ENCODE peak calls at places on chromosomes 11 and 22, in seven cellular contexts. D is HCT116, W is GM23338, Y is SK-N-SH, U is Panc1, J is K562, P is GM12878. E is an unnamed sample.

GRCh38 chr11:3074912-3075589 is 17.8 kb upstream of the CARS1 start:
- DNase-seq in D (no peak), W (no peak), Y (no peak), U (no peak), J (no peak), P (no peak), E (no peak)

GRCh38 chr11:17978553-17979287 is 34.1 kb downstream of the SERGEF start:
- DNase-seq in D (no peak), W (peak), Y (peak), U (peak), J (peak), P (no peak), E (no peak)

GRCh38 chr11:132318421-132319157 is 948.2 kb downstream of the NTM start:
- DNase-seq in D (no peak), W (no peak), Y (no peak), U (no peak), J (no peak), P (no peak), E (no peak)

GRCh38 chr22:20021196-20022181 is 579 bp downstream of the TANGO2 start:
- DNase-seq in D (no peak), W (no peak), Y (peak), U (no peak), J (peak), P (no peak), E (peak)

GRCh38 chr22:37518509-37519267 is 527 bp downstream of the CARD10 start:
- DNase-seq in D (no peak), W (peak), Y (peak), U (no peak), J (peak), P (no peak), E (no peak)

GRCh38 chr11:74319139-74319538 is 7.7 kb upstream of the P4HA3 start:
- DNase-seq in D (no peak), W (no peak), Y (no peak), U (peak), J (no peak), P (no peak), E (no peak)

GRCh38 chr11:95849087-95849825 is 59.0 kb downstream of the CEP57 start:
- DNase-seq in D (peak), W (peak), Y (peak), U (peak), J (peak), P (no peak), E (peak)

GRCh38 chr22:22021160-22021750 is 38.7 kb upstream of the TOP3B start:
- DNase-seq in D (no peak), W (peak), Y (no peak), U (no peak), J (peak), P (no peak), E (no peak)

GRCh38 chr11:70912226-70912840 is 340.0 kb downstream of the SHANK2 start:
- DNase-seq in D (no peak), W (no peak), Y (no peak), U (no peak), J (no peak), P (no peak), E (no peak)

GRCh38 chr11:61152816-61153592 is 8.2 kb downstream of the VPS37C start:
- DNase-seq in D (no peak), W (no peak), Y (no peak), U (no peak), J (no peak), P (no peak), E (no peak)

GRCh38 chr11:134682577-134682976 is 270.5 kb upstream of the B3GAT1 start:
- DNase-seq in D (no peak), W (no peak), Y (no peak), U (no peak), J (no peak), P (no peak), E (no peak)

GRCh38 chr11:46277313-46277622 is 194 bp upstream of the CREB3L1 start:
- DNase-seq in D (no peak), W (peak), Y (no peak), U (no peak), J (no peak), P (no peak), E (no peak)

GRCh38 chr11:102799656-102800339 is 1.8 kb upstream of the MMP1 start:
- DNase-seq in D (no peak), W (no peak), Y (no peak), U (no peak), J (no peak), P (no peak), E (no peak)

GRCh38 chr11:47856186-47856585 is 8.0 kb upstream of the NUP160 start:
- DNase-seq in D (no peak), W (no peak), Y (no peak), U (no peak), J (no peak), P (no peak), E (no peak)

GRCh38 chr11:9859491-9860305 is 195.8 kb downstream of the SWAP70 start:
- DNase-seq in D (no peak), W (no peak), Y (no peak), U (no peak), J (no peak), P (no peak), E (no peak)

GRCh38 chr11:85076535-85077330 is 550.4 kb downstream of the DLG2 start:
- DNase-seq in D (no peak), W (no peak), Y (no peak), U (no peak), J (no peak), P (no peak), E (no peak)

GRCh38 chr22:28417426-28417825 is 262.2 kb downstream of the TTC28 start:
- DNase-seq in D (no peak), W (no peak), Y (no peak), U (no peak), J (no peak), P (no peak), E (no peak)

GRCh38 chr11:102757823-102758549 is 22.4 kb downstream of the MMP10 start:
- DNase-seq in D (no peak), W (no peak), Y (no peak), U (no peak), J (no peak), P (no peak), E (peak)

GRCh38 chr11:28072321-28072720 is 35.6 kb downstream of the KIF18A start:
- DNase-seq in D (no peak), W (no peak), Y (no peak), U (no peak), J (no peak), P (no peak), E (no peak)

GRCh38 chr11:35927730-35928129 is 16.1 kb upstream of the LDLRAD3 start:
- DNase-seq in D (no peak), W (no peak), Y (no peak), U (no peak), J (no peak), P (no peak), E (peak)

GRCh38 chr22:23685205-23685784 is 5.5 kb upstream of the RGL4 start:
- DNase-seq in D (no peak), W (no peak), Y (no peak), U (no peak), J (peak), P (no peak), E (no peak)

GRCh38 chr22:37661160-37661924 is 2.8 kb downstream of the PDXP start:
- DNase-seq in D (no peak), W (peak), Y (peak), U (no peak), J (no peak), P (no peak), E (no peak)

GRCh38 chr11:68012843-68013610 is 2.9 kb downstream of the ALDH3B1 start:
- DNase-seq in D (peak), W (no peak), Y (no peak), U (no peak), J (no peak), P (no peak), E (no peak)

GRCh38 chr11:99117603-99118002 is 96.9 kb downstream of the CNTN5 start:
- DNase-seq in D (no peak), W (peak), Y (no peak), U (no peak), J (no peak), P (no peak), E (no peak)

DNA sequence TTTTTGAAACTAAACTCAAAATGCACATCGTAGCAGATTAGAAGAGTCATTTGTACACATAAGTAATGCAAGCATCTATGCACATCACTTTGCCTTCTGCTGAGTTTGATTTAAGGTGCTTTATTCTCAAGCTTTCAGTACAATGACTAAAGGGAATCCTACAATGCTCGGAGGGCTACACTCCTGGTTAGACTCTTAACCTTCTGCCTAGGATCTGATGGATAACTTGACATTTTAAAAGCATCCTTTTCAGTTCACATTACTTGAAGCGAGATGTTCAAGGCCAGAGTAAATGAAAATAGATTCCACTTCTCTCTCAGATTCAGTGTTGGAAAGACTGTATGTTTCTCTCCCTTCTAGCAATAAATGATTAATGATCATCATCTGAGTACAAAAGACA is 259.3 kb upstream of the ANO3 start:
- DNase-seq in D (no peak), W (no peak), Y (no peak), U (no peak), J (no peak), P (no peak), E (no peak)
- TF ChIP-seq POLR2AphosphoS5 in D (no peak), W (no peak), Y (no peak), U (no peak), J (no peak), P (no peak), E (no peak)

GRCh38 chr11:76787911-76788596 is 4.9 kb downstream of the TSKU start:
- DNase-seq in D (peak), W (no peak), Y (peak), U (no peak), J (peak), P (no peak), E (no peak)
- H3K27ac ChIP-seq in D (peak), W (no peak), Y (peak), U (peak), J (peak), P (no peak), E (no peak)

GRCh38 chr11:66101055-66101454 is 31.0 kb downstream of the PACS1 start:
- DNase-seq in D (no peak), W (no peak), Y (no peak), U (no peak), J (no peak), P (no peak), E (no peak)

GRCh38 chr11:66104057-66104638 is 34.1 kb downstream of the PACS1 start:
- DNase-seq in D (no peak), W (no peak), Y (no peak), U (no peak), J (no peak), P (no peak), E (no peak)

DNA sequence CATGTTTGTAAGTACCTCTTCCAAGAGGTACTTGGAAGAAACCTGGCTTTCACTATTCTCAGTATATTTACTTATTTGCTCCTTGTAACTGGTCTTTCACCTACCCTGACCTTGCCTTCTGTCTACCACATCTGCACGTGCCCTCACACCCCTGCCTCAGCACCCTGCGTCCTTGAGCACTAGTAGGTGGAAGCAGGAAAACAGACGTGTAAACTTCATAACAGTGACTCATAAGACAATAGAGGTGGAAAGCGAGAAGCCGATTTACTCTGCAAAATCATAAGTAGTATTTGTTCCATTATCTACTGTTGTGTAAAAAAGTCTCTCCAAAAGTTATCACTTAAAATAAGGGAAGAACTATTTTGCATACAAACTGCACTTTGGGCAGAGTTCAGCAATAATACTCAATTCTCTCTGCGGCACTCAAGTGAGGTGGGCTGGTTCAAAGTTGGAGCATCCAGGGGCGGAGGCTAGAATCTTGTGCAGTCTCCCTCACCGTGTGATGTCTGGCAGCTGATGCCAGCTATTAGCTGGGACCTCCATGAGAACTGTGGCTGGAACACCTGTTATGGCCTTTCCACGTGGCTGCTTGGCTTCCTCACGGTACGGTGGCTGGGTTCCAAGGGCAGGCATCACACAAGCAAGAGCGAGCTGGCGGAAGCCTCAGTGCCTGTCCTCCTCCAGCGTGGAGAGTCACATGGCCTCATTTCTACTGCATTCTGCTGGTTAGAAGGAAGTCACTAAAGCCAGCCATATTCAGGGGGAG is 30.4 kb downstream of the PACS1 start:
- DNase-seq in D (no peak), W (peak), Y (peak), U (no peak), J (no peak), P (no peak), E (peak)
- TF ChIP-seq REST in D (no peak), W (no peak), Y (no peak), U (no peak), J (no peak), P (no peak), E (no peak)

DNA sequence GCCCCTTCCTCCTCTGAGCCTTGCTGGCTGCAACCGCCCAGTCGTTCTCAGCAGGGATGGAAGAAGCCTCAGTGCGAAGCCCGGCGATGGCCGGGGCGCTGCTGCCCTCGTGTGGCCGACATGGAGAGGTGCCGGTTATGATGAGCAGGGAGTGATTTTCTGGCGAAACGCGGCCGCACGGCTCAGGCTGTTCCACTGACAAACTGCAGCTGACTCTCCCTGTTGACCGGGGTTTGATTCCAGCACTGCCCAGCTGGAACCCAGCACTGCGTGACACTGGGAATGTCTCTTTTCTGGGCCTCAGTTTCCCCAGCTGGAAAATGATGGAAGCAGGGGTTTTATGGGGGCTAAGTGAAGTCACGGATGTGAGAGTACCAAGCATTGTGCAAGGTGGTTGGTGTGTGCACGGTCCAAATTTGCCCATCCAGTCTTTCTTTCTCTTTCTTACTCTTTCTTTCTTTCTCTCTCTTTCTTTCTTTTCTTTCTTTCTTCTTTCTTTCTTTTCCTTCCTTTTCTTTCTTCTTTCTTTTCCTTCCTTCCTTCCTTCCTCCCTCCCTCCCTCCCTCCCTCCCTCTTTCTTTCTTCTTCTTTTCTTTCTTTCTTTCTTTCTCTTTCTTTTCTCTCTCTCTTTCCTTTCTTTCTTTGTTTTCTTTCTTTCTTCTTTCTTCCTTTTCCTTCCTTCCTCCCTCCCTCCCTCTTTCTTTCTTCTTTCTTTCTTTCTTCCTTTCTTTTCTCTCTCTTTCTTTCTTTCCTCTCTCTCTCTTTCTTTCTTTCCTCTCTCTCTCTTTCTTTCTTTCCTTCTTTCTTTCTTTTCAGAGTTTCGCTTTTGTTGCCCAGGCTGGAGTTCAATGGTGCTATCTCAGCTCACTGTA is 25.8 kb upstream of the MPPED1 start:
- DNase-seq in D (peak), W (peak), Y (peak), U (peak), J (peak), P (no peak), E (peak)
- TF ChIP-seq POLR2AphosphoS5 in D (no peak), W (no peak), Y (no peak), U (no peak), J (no peak), P (no peak), E (no peak)

GRCh38 chr11:111766834-111767142 is 599 bp upstream of the PPP2R1B start:
- DNase-seq in D (no peak), W (no peak), Y (no peak), U (no peak), J (no peak), P (no peak), E (no peak)

GRCh38 chr11:111762981-111763643 is 3.1 kb downstream of the PPP2R1B start:
- DNase-seq in D (no peak), W (no peak), Y (no peak), U (no peak), J (no peak), P (no peak), E (no peak)

GRCh38 chr11:111765984-111766833 is at the start of gene PPP2R1B:
- DNase-seq in D (peak), W (peak), Y (peak), U (peak), J (peak), P (peak), E (peak)

GRCh38 chr11:111764621-111765020 is 1.6 kb downstream of the PPP2R1B start:
- DNase-seq in D (no peak), W (no peak), Y (no peak), U (no peak), J (no peak), P (no peak), E (no peak)

DNA sequence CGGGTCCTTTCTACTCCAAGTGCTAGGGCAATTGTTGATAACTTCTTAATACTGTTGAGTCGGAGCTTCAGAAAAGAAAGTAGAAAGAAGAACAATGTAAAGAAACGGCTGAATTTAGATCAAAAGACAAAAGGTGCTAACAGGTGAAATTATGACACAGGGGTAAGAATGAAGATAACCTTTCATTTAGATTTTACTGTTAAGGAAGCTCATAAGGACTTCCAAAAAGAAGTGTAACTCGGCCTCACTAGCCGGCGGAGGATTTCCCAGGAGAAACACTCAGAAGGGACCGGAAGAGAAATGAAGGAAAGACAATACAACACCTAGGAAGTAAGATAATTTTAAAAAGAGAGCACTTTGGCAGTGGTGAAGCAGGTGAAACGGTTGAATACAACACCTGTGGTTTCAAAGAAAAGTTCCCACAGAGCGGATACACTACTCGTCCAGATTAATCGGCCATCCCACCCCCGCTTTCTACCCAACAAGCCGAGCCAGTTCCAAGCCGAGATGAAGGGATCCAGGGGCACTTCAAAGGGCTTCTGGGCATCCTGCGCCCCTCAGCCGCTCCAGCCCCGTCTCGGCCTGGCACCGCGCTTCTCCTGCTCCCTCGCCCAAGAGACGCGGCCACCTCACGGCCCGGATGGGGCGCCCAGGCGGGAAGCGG is 737 bp downstream of the PPP2R1B start:
- DNase-seq in D (no peak), W (peak), Y (no peak), U (no peak), J (no peak), P (no peak), E (no peak)
- H3K27ac ChIP-seq in D (peak), W (peak), Y (no peak), U (peak), J (peak), P (peak), E (peak)

GRCh38 chr11:57357827-57358226 is 19.7 kb downstream of the P2RX3 start:
- DNase-seq in D (no peak), W (no peak), Y (no peak), U (no peak), J (no peak), P (no peak), E (no peak)
- TF ChIP-seq REST in D (no peak), W (no peak), Y (no peak), U (no peak), J (no peak), P (no peak), E (no peak)

GRCh38 chr22:32801001-32801435 is 487 bp upstream of the TIMP3 start:
- DNase-seq in D (no peak), W (no peak), Y (no peak), U (no peak), J (no peak), P (no peak), E (no peak)

GRCh38 chr22:32802291-32802826 is 854 bp downstream of the TIMP3 start:
- DNase-seq in D (no peak), W (no peak), Y (no peak), U (no peak), J (no peak), P (no peak), E (no peak)

GRCh38 chr22:32803020-32803758 is 1.7 kb downstream of the TIMP3 start:
- DNase-seq in D (no peak), W (no peak), Y (no peak), U (no peak), J (no peak), P (no peak), E (no peak)

GRCh38 chr22:32800158-32800557 is 1.3 kb upstream of the TIMP3 start:
- DNase-seq in D (no peak), W (no peak), Y (no peak), U (no peak), J (no peak), P (no peak), E (no peak)

GRCh38 chr22:32801436-32802290 is at the start of gene TIMP3:
- DNase-seq in D (no peak), W (peak), Y (peak), U (no peak), J (peak), P (no peak), E (no peak)
- TF ChIP-seq POLR2AphosphoS5 in D (no peak), W (peak), Y (peak), U (no peak), J (no peak), P (no peak), E (no peak)